ENCODE peak calls at places on chromosomes 4 and X, in four cellular contexts. F is mammary epithelial cell, B is neural progenitor cell, G is tibial nerve. K is an unnamed sample. For H3K9me3, the result is how much of the 10 kb centered on the place peaks cover.

GRCh38 chr4:3046149-3046548 is 28.2 kb downstream of the HTT-AS start:
- DNase-seq in F (no peak), G (no peak), B (no peak), K (no peak)

GRCh38 chrX:118612290-118612689 is 115.1 kb upstream of the IL13RA1 start:
- DNase-seq in B (no peak), F (no peak), G (no peak), K (no peak)

GRCh38 chr4:159390648-159391047 is 287.8 kb downstream of the RAPGEF2 start:
- DNase-seq in G (no peak), F (peak), B (no peak), K (no peak)

GRCh38 chr4:2411786-2412510 is 6.5 kb downstream of the ZFYVE28 start:
- DNase-seq in B (peak), G (no peak), F (no peak), K (peak)

GRCh38 chrX:10507181-10507580 is 113.2 kb downstream of the MID1 start:
- DNase-seq in F (peak), B (no peak), G (no peak), K (no peak)

GRCh38 chr4:174396599-174396998 is 112.9 kb downstream of the CEP44 start:
- DNase-seq in G (no peak), B (no peak), F (no peak), K (no peak)

GRCh38 chrX:9341305-9342201 is 123.3 kb upstream of the TBL1X start:
- DNase-seq in F (no peak), G (peak), B (peak), K (no peak)

GRCh38 chrX:133983243-133983973 is 2.0 kb downstream of the GPC3 start:
- DNase-seq in F (no peak), B (no peak), G (no peak), K (no peak)

GRCh38 chrX:45850775-45851433 is 650.2 kb upstream of the DIPK2B start:
- DNase-seq in B (peak), F (peak), G (no peak), K (peak)

GRCh38 chr4:173092003-173092402 is 76.6 kb upstream of the GALNT7 start:
- DNase-seq in B (no peak), F (no peak), G (no peak), K (no peak)

GRCh38 chrX:97597954-97598353 is 714.2 kb downstream of the RPA4 start:
- DNase-seq in B (peak), G (no peak), F (no peak), K (peak)

GRCh38 chr4:94491322-94491721 is 39.6 kb downstream of the PDLIM5 start:
- DNase-seq in G (no peak), B (no peak), F (peak), K (no peak)

GRCh38 chr4:158673633-158674032 is 1.5 kb downstream of the ETFDH start:
- DNase-seq in B (no peak), F (no peak), G (no peak), K (no peak)

GRCh38 chr4:180060159-180060889 is 2182.9 kb upstream of the TENM3 start:
- DNase-seq in F (no peak), B (peak), G (no peak), K (no peak)

GRCh38 chrX:29841750-29842149 is 373.6 kb upstream of the MAGEB2 start:
- DNase-seq in B (no peak), F (no peak), G (no peak), K (no peak)

GRCh38 chrX:28693101-28693500 is 105.9 kb downstream of the IL1RAPL1 start:
- DNase-seq in F (no peak), B (no peak), G (no peak), K (no peak)

GRCh38 chr4:150938417-150938816 is 76.7 kb downstream of the LRBA start:
- DNase-seq in G (no peak), F (no peak), B (peak), K (peak)

GRCh38 chrX:124328765-124329164 is 3.7 kb upstream of the TEX13D start:
- DNase-seq in G (no peak), B (no peak), F (peak), K (no peak)

GRCh38 chr4:83252782-83253405 is 31.7 kb downstream of the COQ2 start:
- DNase-seq in F (peak), G (peak), B (peak), K (peak)

GRCh38 chrX:141733371-141733770 is 34.8 kb upstream of the SPANXD start:
- DNase-seq in F (no peak), G (no peak), B (no peak), K (no peak)

GRCh38 chr4:173214661-173215060 is 46.0 kb downstream of the GALNT7 start:
- DNase-seq in F (peak), G (no peak), B (no peak), K (no peak)

GRCh38 chr4:147590249-147590920 is 26.8 kb upstream of the TMEM184C start:
- DNase-seq in F (peak), G (peak), B (peak), K (peak)

GRCh38 chrX:38879631-38880220 is 78.5 kb downstream of the MID1IP1 start:
- DNase-seq in B (no peak), G (no peak), F (peak), K (no peak)

GRCh38 chrX:16002185-16002584 is 121.2 kb upstream of the GRPR start:
- DNase-seq in F (no peak), G (no peak), B (no peak), K (no peak)

GRCh38 chr4:7645956-7646355 is 211.2 kb upstream of the PSAPL1 start:
- DNase-seq in F (no peak), B (no peak), G (no peak), K (no peak)

DNA sequence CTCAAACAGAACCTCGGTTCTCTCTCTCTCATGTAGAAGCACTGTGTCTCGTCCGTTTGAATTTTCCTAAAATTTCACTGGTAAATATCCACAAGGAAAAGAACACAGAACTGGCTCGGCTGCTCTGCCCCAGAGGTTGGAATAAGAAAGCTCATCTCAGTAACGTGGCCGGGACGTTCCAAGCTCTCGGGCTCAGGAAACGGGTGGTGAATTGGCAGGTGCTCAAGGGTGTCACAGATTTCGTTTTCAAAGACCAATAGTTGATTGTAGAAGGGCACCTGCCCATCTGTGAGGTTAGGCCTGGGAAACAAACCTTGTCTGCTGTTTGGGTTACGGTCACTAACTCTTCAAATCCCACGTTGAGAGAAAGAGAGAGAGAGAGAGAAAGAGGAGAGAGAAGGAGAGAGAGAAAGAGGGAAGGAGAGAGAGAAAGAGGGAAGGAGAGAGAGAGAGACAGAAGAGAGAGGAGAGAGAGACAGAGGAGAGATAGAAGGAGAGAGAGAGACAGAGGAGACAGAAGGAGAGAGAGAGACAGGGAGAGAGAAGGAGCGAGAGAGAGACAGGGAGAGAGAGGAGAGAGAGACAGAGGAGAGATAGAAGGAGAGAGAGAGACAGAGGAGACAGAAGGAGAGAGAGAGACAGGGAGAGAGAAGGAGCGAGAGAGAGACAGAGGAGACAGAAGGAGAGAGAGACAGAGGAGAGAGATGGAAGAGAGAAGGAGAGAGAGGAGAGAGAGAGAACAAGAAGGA is 106.6 kb downstream of the CRLF2 start:
- DNase-seq in G (no peak), B (peak), F (no peak), K (peak)
- H3K9me3 ChIP-seq in G (under half), B (under half), F (under half), K (under half)

DNA sequence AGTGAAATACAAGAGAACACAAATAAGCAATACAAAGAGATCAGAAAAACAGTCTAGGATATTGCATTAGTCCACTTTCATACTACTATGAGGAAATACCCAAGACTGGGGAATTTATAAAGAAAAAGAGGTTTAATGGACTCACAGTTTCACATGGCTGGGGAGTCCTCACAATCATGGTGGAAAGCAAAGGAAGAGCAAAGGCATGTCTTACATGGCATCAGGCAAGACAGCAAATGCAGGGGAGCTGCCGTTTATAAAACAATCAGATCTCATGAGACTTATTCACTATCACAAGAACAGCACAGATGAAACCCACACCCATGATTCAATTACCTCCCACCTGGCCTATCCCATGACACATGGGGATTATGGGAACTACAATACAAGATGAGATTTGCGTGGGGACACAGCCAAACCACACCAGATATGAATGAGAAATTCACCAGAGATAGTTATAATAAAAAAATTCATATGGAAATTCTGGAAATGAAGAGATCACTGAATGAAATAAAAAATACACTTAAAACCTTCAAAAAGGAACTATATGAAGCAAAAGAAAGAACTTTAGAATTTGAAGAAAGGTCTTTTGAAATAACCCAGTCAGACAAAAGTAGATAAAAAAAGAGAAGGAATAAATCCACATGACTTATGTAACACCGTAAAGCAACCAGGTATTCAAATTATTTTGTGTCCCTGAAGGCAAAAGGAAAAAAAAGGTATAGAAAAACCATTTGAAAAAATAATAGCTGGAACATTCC is 16.2 kb upstream of the NAA11 start:
- DNase-seq in G (no peak), F (no peak), B (no peak), K (no peak)
- H3K9me3 ChIP-seq in G (under half), F (under half), B (under half), K (under half)

GRCh38 chrX:140502491-140503229 is 2.2 kb downstream of the SOX3 start:
- DNase-seq in B (peak), G (no peak), F (no peak), K (peak)
- H3K9me3 ChIP-seq in B (under half), G (under half), F (under half), K (under half)

DNA sequence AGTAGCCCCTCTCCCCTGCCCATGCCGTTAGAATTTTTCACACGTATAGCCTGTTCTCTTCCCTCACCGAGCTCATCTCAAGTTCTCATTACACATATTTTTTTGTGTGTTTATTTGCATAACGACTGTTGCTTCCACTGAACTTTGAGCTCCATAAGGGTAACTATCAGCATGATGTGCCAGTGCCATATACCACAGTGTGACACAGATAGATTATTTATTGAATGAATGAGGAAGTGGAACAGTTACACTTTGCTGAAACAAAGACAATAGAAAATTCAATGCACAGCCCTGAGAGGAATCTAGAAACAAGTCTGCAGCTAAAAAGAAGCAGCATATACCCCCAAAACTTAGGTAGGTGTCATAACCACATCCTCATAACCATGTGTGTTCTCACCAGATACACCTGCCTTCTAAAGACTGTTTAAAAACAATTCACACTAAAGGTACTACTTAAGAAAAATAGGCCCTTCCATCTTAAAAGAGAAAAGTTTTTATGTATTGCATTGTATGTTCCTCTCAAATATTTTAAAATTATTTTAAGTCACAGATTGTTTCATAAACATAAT is 389.9 kb downstream of the PACRGL start:
- DNase-seq in B (no peak), F (no peak), G (no peak), K (no peak)
- H3K9me3 ChIP-seq in B (under half), F (under half), G (under half), K (under half)

K was measured in endodermal cell.